ENCODE peak calls at places on chromosome 17, in five cellular contexts. Z is OCI-LY7, R is progenitor cell of endocrine pancreas, J is choroid plexus epithelial cell, M is brain microvascular endothelial cell. N is an unnamed sample.

GRCh38 chr17:17681744-17682292 is 560 bp downstream of the RAI1 start:
- DNase-seq in M (no peak), Z (peak; percentile 71), R (no peak), J (no peak), N (peak; percentile 29)

GRCh38 chr17:45914036-45914717 is 19.8 kb downstream of the MAPT start:
- DNase-seq in M (no peak), R (no peak), Z (no peak), J (no peak), N (no peak)

GRCh38 chr17:7839199-7839889 is 5.3 kb downstream of the KDM6B start:
- DNase-seq in J (no peak), M (no peak), R (no peak), Z (peak; percentile 57), N (no peak)

GRCh38 chr17:60695960-60696359 is 18.3 kb downstream of the BCAS3 start:
- DNase-seq in J (no peak), M (no peak), R (no peak), Z (no peak), N (no peak)

GRCh38 chr17:57045868-57046671 is 39.0 kb upstream of the AKAP1 start:
- DNase-seq in M (no peak), R (no peak), J (no peak), Z (no peak), N (no peak)

GRCh38 chr17:68821860-68822693 is 133.1 kb downstream of the ABCA8 start:
- DNase-seq in Z (no peak), M (peak; percentile 88), R (no peak), J (peak; percentile 94), N (no peak)

GRCh38 chr17:76252040-76252954 is 12.0 kb upstream of the RNF157 start:
- DNase-seq in J (peak; percentile 89), M (peak; percentile 70), Z (peak; percentile 41), R (no peak), N (no peak)

GRCh38 chr17:79616801-79617200 is 6.0 kb upstream of the RBFOX3 start:
- DNase-seq in M (no peak), R (no peak), J (no peak), Z (no peak), N (no peak)

GRCh38 chr17:33297643-33298042 is 4.5 kb upstream of the ASIC2 start:
- DNase-seq in J (no peak), Z (no peak), M (no peak), R (no peak), N (no peak)

GRCh38 chr17:45666046-45666600 is 118.0 kb upstream of the CRHR1 start:
- DNase-seq in J (no peak), M (no peak), Z (no peak), R (no peak), N (no peak)

GRCh38 chr17:42050360-42051012 is at the start of gene C17orf113:
- DNase-seq in R (peak; percentile 70), M (peak; percentile 3), J (peak; percentile 22), Z (no peak), N (peak; percentile 53)

GRCh38 chr17:67378444-67379250 is 1.6 kb downstream of the PITPNC1 start:
- DNase-seq in Z (peak; percentile 90), R (peak; percentile 77), J (peak; percentile 74), M (peak; percentile 63), N (peak; percentile 82)

GRCh38 chr17:60153606-60154355 is 4.0 kb downstream of the CA4 start:
- DNase-seq in R (no peak), M (no peak), J (no peak), Z (no peak), N (no peak)

GRCh38 chr17:9434502-9435113 is 141.0 kb downstream of the STX8 start:
- DNase-seq in J (peak; percentile 34), Z (no peak), R (no peak), M (peak; percentile 6), N (no peak)

GRCh38 chr17:2009737-2010136 is 15.4 kb downstream of the RTN4RL1 start:
- DNase-seq in J (no peak), Z (no peak), R (no peak), M (no peak), N (no peak)

GRCh38 chr17:17073627-17074521 is 31.6 kb downstream of the MPRIP start:
- DNase-seq in M (peak; percentile 34), J (peak; percentile 25), Z (no peak), R (no peak), N (no peak)

GRCh38 chr17:27296427-27296979 is 2.6 kb downstream of the WSB1 start:
- DNase-seq in M (peak; percentile 25), R (no peak), J (peak; percentile 84), Z (no peak), N (no peak)

GRCh38 chr17:55549140-55549539 is 37.9 kb upstream of the SMIM36 start:
- DNase-seq in M (peak; percentile 10), J (peak; percentile 24), R (no peak), Z (peak; percentile 33), N (no peak)

GRCh38 chr17:41009936-41010335 is 1.0 kb upstream of the KRTAP3-1 start:
- DNase-seq in R (no peak), J (no peak), Z (no peak), M (no peak), N (no peak)

GRCh38 chr17:27628376-27628775 is 2.6 kb upstream of the LGALS9 start:
- DNase-seq in Z (no peak), J (no peak), M (no peak), R (no peak), N (no peak)

GRCh38 chr17:20278805-20279204 is 188.5 kb downstream of the LGALS9B start:
- DNase-seq in Z (no peak), M (no peak), R (no peak), J (no peak), N (no peak)

GRCh38 chr17:6506679-6507231 is 49.6 kb downstream of the PITPNM3 start:
- DNase-seq in R (no peak), Z (no peak), M (no peak), J (no peak), N (no peak)

GRCh38 chr17:50234581-50234980 is 33.1 kb upstream of the COL1A1 start:
- DNase-seq in Z (no peak), M (no peak), R (no peak), J (no peak), N (no peak)

DNA sequence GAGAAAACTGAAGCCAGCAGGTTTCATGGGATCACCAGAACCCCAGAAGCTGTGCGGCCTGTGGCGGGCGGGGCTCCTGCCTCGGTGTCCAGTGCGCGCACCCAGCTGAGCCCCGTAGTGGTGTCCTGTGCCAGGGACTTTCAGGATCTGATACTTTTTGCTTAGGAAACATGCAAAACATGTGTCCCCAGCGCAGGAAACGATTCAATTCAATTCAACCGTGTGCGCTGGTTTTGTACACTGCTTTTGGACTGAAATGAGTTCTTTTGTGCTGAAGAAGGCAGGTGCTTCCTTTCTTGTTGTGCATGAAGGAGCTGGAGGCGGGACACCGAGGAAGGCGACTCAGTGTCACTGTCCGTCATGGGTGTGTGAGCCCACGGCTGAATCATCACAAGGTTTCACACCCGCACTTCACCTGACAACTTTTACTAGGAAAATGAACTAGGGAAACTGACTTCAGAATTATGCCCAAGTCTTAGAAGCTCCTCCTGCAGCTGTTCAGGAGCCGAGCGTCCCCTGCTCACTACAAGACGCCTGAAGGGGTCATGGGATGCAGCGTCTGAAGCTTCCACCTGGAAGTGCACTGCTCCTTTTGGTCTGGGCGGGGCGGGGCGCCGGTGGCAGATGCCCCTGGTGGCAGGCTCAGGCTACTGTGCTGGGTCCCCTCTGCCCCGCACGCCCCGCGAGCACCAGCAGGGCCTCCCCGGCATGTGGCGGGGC is 31.4 kb upstream of the ZNF750 start:
- DNase-seq in Z (peak; percentile 99), R (no peak), M (no peak), J (no peak), N (no peak)
- TF ChIP-seq CTCF in Z (peak; percentile 83), R (no peak), M (no peak), J (no peak), N (no peak)

DNA sequence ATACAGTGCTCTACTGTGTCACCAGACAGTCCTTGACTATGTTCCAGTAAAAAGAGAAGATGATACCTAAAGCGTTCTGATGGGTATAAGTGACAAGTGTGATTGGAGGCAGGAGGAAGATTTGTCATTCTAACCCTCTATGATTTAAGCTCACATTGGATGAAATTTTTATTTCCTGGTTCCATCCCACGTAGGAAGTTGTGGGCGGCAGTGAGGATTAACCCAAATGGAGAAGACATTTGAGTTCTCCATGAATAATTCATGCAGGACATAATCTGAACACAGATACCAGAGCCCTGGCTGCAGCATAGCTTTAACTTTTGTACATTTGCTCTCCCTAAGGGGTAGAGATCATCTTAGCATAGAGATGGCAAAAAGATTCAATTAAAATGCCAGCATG is 146.4 kb downstream of the SLC39A11 start:
- DNase-seq in R (no peak), M (no peak), J (no peak), Z (no peak), N (no peak)
- TF ChIP-seq CTCF in R (no peak), M (no peak), J (no peak), Z (no peak), N (no peak)

DNA sequence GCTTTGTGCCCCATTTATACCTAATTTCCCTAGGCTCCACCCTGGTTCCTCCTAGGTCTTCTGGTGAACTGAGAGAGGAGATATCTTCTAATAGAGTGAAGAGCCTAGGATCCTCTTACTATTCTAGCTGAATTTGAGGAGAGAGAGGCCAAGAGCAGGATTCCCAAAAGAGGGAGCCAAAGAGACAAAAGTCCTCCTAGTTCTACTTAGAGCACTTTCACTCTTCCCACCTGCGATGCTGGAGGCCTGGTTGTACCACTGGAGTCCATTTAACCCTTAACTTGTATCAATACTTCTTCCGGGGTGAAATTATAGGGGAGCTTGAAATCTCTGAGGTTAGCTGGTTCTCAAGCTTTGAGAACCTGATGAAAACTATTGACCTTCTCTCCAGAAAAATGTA is 3.4 kb upstream of the SSH2 start:
- DNase-seq in M (peak; percentile 16), Z (no peak), J (peak; percentile 67), R (no peak), N (no peak)
- TF ChIP-seq CTCF in M (peak; percentile 58), Z (peak; percentile 27), J (peak; percentile 63), R (no peak), N (no peak)

GRCh38 chr17:47851764-47852112 is 775 bp upstream of the SP6 start:
- DNase-seq in Z (no peak), M (no peak), R (no peak), J (no peak), N (no peak)

GRCh38 chr17:47850373-47850691 is 631 bp downstream of the SP6 start:
- DNase-seq in Z (no peak), J (no peak), M (no peak), R (no peak), N (no peak)

GRCh38 chr17:47852113-47852949 is 1.4 kb upstream of the SP6 start:
- DNase-seq in R (no peak), M (no peak), J (peak; percentile 13), Z (no peak), N (no peak)

GRCh38 chr17:47853616-47854015 is 2.7 kb upstream of the SP6 start:
- DNase-seq in M (no peak), J (no peak), R (no peak), Z (no peak), N (no peak)

DNA sequence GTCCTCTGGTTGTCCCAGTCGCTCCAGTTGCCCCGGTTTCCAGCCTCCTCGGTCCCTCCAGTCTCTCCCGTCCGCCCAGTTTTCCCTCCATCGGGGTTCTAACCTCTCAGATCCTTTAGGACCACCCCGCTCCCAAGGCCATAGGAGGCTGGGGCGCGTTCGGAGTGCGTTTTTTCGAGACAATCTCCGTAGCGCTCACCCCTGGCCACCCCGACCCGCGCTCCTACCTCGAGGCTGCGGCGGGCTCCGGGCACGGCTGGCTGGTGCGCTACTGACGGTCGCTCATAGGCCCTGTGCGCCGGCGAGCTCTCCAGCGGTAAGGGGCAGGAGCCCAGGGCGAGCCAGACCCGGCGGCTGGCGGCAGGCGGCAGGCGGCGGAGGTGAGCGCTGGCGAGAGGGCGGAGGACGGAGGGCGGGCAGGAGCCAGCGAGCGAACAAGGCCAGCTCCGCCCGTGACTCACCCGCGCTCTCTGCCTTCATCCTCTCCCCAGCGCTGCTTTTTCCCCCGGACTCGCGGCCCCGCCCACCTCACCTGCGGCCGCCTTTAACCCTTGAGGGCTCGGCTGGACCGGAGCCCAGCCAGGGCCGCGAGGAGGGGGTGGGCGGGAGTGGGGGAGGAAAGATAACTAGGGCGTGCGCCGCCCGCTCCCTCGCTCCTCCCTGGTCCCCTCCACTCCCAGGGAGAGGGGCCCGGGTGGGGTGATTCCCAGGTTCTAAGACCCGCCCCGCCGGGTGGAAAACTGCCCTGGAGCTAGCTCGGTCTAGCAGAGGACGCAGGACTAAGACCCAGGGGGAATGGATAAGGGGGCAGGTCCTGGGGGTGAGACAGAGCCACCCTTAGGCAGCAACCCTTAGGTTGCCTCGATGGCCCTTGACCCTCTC is at the start of gene SP6:
- DNase-seq in R (peak; percentile 76), M (peak; percentile 25), Z (no peak), J (peak; percentile 34), N (peak; percentile 55)
- TF ChIP-seq CTCF in R (peak; percentile 37), M (no peak), Z (no peak), J (no peak), N (peak; percentile 25)

N was measured in neural crest cell.